ENCODE peak calls at places on chromosomes 1 and 21, in four cellular contexts. One of them, this sample, is unnamed.

GRCh38 chr1:200474633-200475032 is 64.8 kb upstream of the ZNF281 start:
- DNase-seq in GM12878: no peak
- DNase-seq in H1: no peak
- DNase-seq in HepG2: no peak
- DNase-seq in this sample: no peak

GRCh38 chr21:41861987-41862386 is 17.2 kb downstream of the PRDM15 start:
- DNase-seq in HepG2: no peak
- DNase-seq in GM12878: no peak
- DNase-seq in H1: peak
- DNase-seq in this sample: no peak

GRCh38 chr1:15727424-15727823 is 8.6 kb upstream of the SLC25A34 start:
- DNase-seq in HepG2: no peak
- DNase-seq in H1: no peak
- DNase-seq in GM12878: no peak
- DNase-seq in this sample: no peak

GRCh38 chr1:184379111-184379752 is 7.6 kb upstream of the C1orf21 start:
- DNase-seq in HepG2: no peak
- DNase-seq in GM12878: no peak
- DNase-seq in H1: no peak
- DNase-seq in this sample: peak

GRCh38 chr1:222104097-222104496 is 362.2 kb upstream of the DUSP10 start:
- DNase-seq in GM12878: no peak
- DNase-seq in HepG2: no peak
- DNase-seq in H1: no peak
- DNase-seq in this sample: no peak

GRCh38 chr1:243378666-243379065 is 122.8 kb downstream of the SDCCAG8 start:
- DNase-seq in HepG2: no peak
- DNase-seq in GM12878: no peak
- DNase-seq in H1: no peak
- DNase-seq in this sample: no peak

GRCh38 chr1:221022331-221022730 is 143.1 kb downstream of the HLX start:
- DNase-seq in H1: no peak
- DNase-seq in HepG2: no peak
- DNase-seq in GM12878: no peak
- DNase-seq in this sample: no peak

GRCh38 chr1:9615316-9616063 is 26.8 kb downstream of the TMEM201 start:
- DNase-seq in HepG2: peak
- DNase-seq in H1: peak
- DNase-seq in GM12878: no peak
- DNase-seq in this sample: peak

GRCh38 chr1:60573726-60574409 is 500.3 kb upstream of the C1orf87 start:
- DNase-seq in H1: no peak
- DNase-seq in HepG2: peak
- DNase-seq in GM12878: no peak
- DNase-seq in this sample: peak

GRCh38 chr21:34796518-34797201 is 127.9 kb downstream of the CLIC6 start:
- DNase-seq in H1: no peak
- DNase-seq in GM12878: no peak
- DNase-seq in HepG2: peak
- DNase-seq in this sample: no peak

GRCh38 chr1:206979379-206980043 is 9.3 kb upstream of the FCAMR start:
- DNase-seq in GM12878: no peak
- DNase-seq in HepG2: peak
- DNase-seq in H1: no peak
- DNase-seq in this sample: no peak

GRCh38 chr1:194071200-194071599 is 884.8 kb upstream of the B3GALT2 start:
- DNase-seq in GM12878: no peak
- DNase-seq in H1: no peak
- DNase-seq in HepG2: no peak
- DNase-seq in this sample: no peak

GRCh38 chr1:208233546-208233945 is 10.6 kb downstream of the PLXNA2 start:
- DNase-seq in H1: peak
- DNase-seq in HepG2: peak
- DNase-seq in GM12878: no peak
- DNase-seq in this sample: peak

GRCh38 chr1:116983112-116983511 is 18.4 kb upstream of the CD101 start:
- DNase-seq in H1: no peak
- DNase-seq in GM12878: no peak
- DNase-seq in HepG2: no peak
- DNase-seq in this sample: no peak

GRCh38 chr1:33300673-33301072 is 20.2 kb downstream of the A3GALT2 start:
- DNase-seq in GM12878: no peak
- DNase-seq in HepG2: no peak
- DNase-seq in H1: no peak
- DNase-seq in this sample: no peak

GRCh38 chr1:29631361-29631760 is 395.0 kb downstream of the PTPRU start:
- DNase-seq in GM12878: no peak
- DNase-seq in H1: no peak
- DNase-seq in HepG2: no peak
- DNase-seq in this sample: no peak

GRCh38 chr1:144101397-144102050 is 129.7 kb upstream of the FAM72C start:
- DNase-seq in HepG2: no peak
- DNase-seq in H1: no peak
- DNase-seq in GM12878: no peak
- DNase-seq in this sample: no peak

GRCh38 chr1:45155957-45156356 is 50.4 kb downstream of the ZSWIM5 start:
- DNase-seq in H1: no peak
- DNase-seq in GM12878: no peak
- DNase-seq in HepG2: no peak
- DNase-seq in this sample: no peak

GRCh38 chr1:223652436-223652901 is 13.0 kb downstream of the CAPN8 start:
- DNase-seq in HepG2: no peak
- DNase-seq in H1: no peak
- DNase-seq in GM12878: no peak
- DNase-seq in this sample: no peak

GRCh38 chr1:85109475-85109874 is 61.2 kb upstream of the MCOLN3 start:
- DNase-seq in HepG2: peak
- DNase-seq in GM12878: no peak
- DNase-seq in H1: peak
- DNase-seq in this sample: peak

GRCh38 chr1:194026422-194026821 is 840.0 kb upstream of the B3GALT2 start:
- DNase-seq in GM12878: no peak
- DNase-seq in H1: no peak
- DNase-seq in HepG2: no peak
- DNase-seq in this sample: no peak

GRCh38 chr21:33067457-33067856 is 2.5 kb upstream of the OLIG1 start:
- DNase-seq in H1: no peak
- DNase-seq in HepG2: no peak
- DNase-seq in GM12878: no peak
- DNase-seq in this sample: no peak

GRCh38 chr21:39073717-39074116 is 109.5 kb downstream of the PSMG1 start:
- DNase-seq in HepG2: no peak
- DNase-seq in GM12878: no peak
- DNase-seq in H1: no peak
- DNase-seq in this sample: no peak

GRCh38 chr1:35929730-35930592 is 944 bp upstream of the AGO3 start:
- DNase-seq in HepG2: peak
- DNase-seq in GM12878: no peak
- DNase-seq in H1: peak
- DNase-seq in this sample: peak

GRCh38 chr1:65939636-65940035 is 146.9 kb downstream of the PDE4B start:
- DNase-seq in H1: no peak
- DNase-seq in HepG2: no peak
- DNase-seq in GM12878: no peak
- DNase-seq in this sample: no peak

GRCh38 chr21:15224346-15225086 is 159.7 kb upstream of the NRIP1 start:
- DNase-seq in HepG2: no peak
- DNase-seq in GM12878: no peak
- DNase-seq in H1: no peak
- DNase-seq in this sample: no peak

GRCh38 chr1:54160351-54160750 is 7.6 kb upstream of the CDCP2 start:
- DNase-seq in H1: no peak
- DNase-seq in HepG2: no peak
- DNase-seq in GM12878: no peak
- DNase-seq in this sample: no peak

GRCh38 chr1:54156986-54157385 is 4.2 kb upstream of the CDCP2 start:
- DNase-seq in H1: no peak
- DNase-seq in HepG2: no peak
- DNase-seq in GM12878: no peak
- DNase-seq in this sample: no peak

GRCh38 chr1:54158071-54158470 is 5.3 kb upstream of the CDCP2 start:
- DNase-seq in HepG2: no peak
- DNase-seq in H1: no peak
- DNase-seq in GM12878: no peak
- DNase-seq in this sample: no peak

GRCh38 chr1:54161495-54162168 is 8.8 kb upstream of the CDCP2 start:
- DNase-seq in H1: no peak
- DNase-seq in GM12878: no peak
- DNase-seq in HepG2: no peak
- DNase-seq in this sample: no peak

DNA sequence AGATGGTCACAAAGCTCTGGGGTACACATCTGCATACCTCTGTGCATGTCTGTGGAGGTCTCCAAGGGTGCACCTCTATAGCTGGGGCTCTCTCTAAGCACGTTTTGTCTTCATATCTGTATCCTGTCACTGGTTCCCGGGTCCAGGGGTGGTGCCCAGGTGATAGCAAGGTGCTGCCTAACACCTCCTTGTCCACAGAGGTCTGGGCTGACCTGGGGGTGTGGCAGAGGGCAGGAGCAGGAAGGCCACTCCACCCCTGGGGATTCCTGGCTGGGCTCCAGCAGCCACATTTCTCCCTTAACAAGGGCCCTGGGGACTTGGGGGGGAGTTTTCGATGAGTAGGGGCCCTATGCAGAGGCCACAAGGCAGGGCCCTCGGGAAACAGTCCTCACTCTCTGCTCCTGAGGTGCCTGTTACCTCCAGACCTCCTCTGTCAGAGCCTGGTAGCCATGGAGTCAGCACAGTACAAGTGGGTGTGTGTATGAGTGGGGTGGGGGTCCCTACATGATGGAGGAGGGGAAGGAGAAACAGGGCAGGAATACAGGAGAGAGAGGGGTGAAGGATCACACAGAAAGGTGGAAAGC is 7.0 kb upstream of the CDCP2 start:
- DNase-seq in GM12878: no peak
- DNase-seq in H1: no peak
- DNase-seq in HepG2: no peak
- DNase-seq in this sample: no peak
- TF ChIP-seq SUZ12 in GM12878: no peak
- TF ChIP-seq SUZ12 in H1: no peak
- TF ChIP-seq SUZ12 in HepG2: no peak
- TF ChIP-seq SUZ12 in this sample: no peak

GRCh38 chr1:10692401-10693021 is 103.9 kb downstream of the CASZ1 start:
- DNase-seq in HepG2: peak
- DNase-seq in GM12878: no peak
- DNase-seq in H1: no peak
- DNase-seq in this sample: no peak
- H3K4me3 ChIP-seq in HepG2: peak
- H3K4me3 ChIP-seq in GM12878: peak
- H3K4me3 ChIP-seq in H1: no peak
- H3K4me3 ChIP-seq in this sample: no peak

GRCh38 chr1:68814067-68814466 is 317.2 kb upstream of the DEPDC1 start:
- DNase-seq in GM12878: no peak
- DNase-seq in HepG2: no peak
- DNase-seq in H1: no peak
- DNase-seq in this sample: no peak

GRCh38 chr1:68805097-68805641 is 308.3 kb upstream of the DEPDC1 start:
- DNase-seq in GM12878: no peak
- DNase-seq in H1: no peak
- DNase-seq in HepG2: no peak
- DNase-seq in this sample: no peak

GRCh38 chr1:68812295-68812694 is 315.4 kb upstream of the DEPDC1 start:
- DNase-seq in HepG2: no peak
- DNase-seq in H1: no peak
- DNase-seq in GM12878: no peak
- DNase-seq in this sample: no peak

GRCh38 chr1:68811806-68812205 is 314.9 kb upstream of the DEPDC1 start:
- DNase-seq in GM12878: no peak
- DNase-seq in H1: no peak
- DNase-seq in HepG2: no peak
- DNase-seq in this sample: no peak

GRCh38 chr1:68808351-68808750 is 311.5 kb upstream of the DEPDC1 start:
- DNase-seq in GM12878: no peak
- DNase-seq in H1: no peak
- DNase-seq in HepG2: no peak
- DNase-seq in this sample: no peak
- TF ChIP-seq YY1 in GM12878: no peak
- TF ChIP-seq YY1 in H1: no peak
- TF ChIP-seq YY1 in HepG2: no peak
- TF ChIP-seq YY1 in this sample: no peak

DNA sequence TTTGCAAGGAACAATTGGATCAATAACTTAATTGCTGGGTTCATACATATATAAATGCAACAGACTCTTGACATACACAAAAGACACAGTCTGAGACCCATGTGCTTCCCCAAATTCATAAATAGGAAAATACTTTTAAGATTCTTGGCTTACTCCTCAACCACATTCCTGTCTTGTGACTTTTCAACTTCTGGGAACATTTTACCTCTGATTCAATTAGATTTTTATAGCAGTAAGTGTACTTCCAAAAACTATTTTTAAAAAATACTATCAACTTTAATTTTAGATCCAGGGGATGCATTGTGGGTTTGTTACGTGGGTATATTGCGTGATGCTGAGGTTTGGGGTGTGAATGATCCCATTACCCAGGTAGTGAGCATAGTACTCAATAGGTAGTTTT is 406.7 kb downstream of the RPS6KC1 start:
- DNase-seq in H1: no peak
- DNase-seq in HepG2: no peak
- DNase-seq in GM12878: no peak
- DNase-seq in this sample: no peak
- TF ChIP-seq SUZ12 in H1: no peak
- TF ChIP-seq SUZ12 in HepG2: no peak
- TF ChIP-seq SUZ12 in GM12878: no peak
- TF ChIP-seq SUZ12 in this sample: no peak

DNA sequence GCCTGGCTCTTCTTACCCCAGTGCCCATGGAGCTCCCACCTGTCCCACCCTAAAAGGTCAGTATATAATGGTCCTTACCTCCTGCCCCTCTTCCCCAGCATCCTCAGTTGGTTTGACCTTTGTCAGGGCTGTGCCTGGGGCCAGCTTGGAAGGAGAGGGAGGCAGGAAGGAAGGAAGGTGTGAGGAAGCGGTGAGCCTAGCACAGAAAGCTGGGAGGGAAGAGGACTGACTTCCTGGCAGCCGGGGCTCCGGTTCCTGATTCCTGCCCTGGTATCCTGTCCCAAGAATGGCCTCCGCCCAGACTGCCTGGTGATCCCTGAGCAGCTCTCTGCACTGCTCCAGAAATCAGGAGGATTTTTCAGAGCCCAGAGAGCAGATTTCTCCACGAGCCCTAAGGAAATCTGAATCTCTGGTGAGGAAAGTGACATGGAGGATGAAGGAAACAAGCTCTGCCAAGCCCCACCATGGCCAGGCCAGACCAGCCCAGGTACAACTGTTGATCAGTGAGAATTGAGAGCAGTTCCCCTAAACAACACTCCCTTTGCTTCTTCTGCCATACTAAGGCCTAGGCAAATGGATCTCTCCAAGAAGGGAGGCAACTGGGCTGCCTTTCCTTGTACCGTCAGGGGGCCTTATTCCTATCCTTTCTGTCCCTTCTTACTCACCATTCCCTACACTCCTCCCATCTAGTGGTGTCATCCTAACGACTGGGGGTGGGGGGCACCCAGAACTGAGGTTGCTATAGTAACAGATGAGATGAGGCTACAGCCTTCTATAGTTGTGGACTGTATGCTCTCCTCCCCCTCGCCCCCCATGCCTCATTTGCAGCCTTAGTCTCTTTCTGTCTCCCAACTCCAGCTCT is 3.2 kb downstream of the PEA15 start:
- DNase-seq in H1: no peak
- DNase-seq in HepG2: no peak
- DNase-seq in GM12878: no peak
- DNase-seq in this sample: no peak
- H3K4me3 ChIP-seq in H1: no peak
- H3K4me3 ChIP-seq in HepG2: no peak
- H3K4me3 ChIP-seq in GM12878: no peak
- H3K4me3 ChIP-seq in this sample: no peak

This sample was measured in NT2/D1.